ENCODE peak calls at places on chromosomes 13 and 19, in six cellular contexts. K is NK-92 treated with Interleukin-12 subunit alpha and Interleukin-12 subunit beta, amount 100 ng/mL, for 24 hours; C is T-helper 2 cell; Y is GM04504; A is ovary; T is HFFc6. W is an unnamed sample.

GRCh38 chr13:24172071-24172470 is 11.6 kb downstream of the SPATA13 start:
- DNase-seq in K (no peak), C (no peak), Y (no peak), A (no peak), T (no peak), W (no peak)

GRCh38 chr19:1027953-1028902 is 1.8 kb downstream of the CNN2 start:
- DNase-seq in K (peak; percentile 76), C (no peak), Y (peak; percentile 93), A (peak; percentile 90), T (peak; percentile 92), W (peak; percentile 88)

GRCh38 chr13:44976196-44976595 is 13.1 kb downstream of the NUFIP1 start:
- DNase-seq in K (no peak), C (no peak), Y (no peak), A (no peak), T (no peak), W (no peak)

GRCh38 chr13:114130708-114131580 is 1.5 kb downstream of the RASA3 start:
- DNase-seq in K (no peak), C (peak; percentile 26), Y (peak; percentile 88), A (no peak), T (peak; percentile 96), W (peak; percentile 84)

GRCh38 chr13:85186646-85187045 is 612.6 kb downstream of the SLITRK6 start:
- DNase-seq in K (no peak), C (no peak), Y (no peak), A (no peak), T (no peak), W (no peak)

GRCh38 chr19:43812689-43813088 is 10.4 kb upstream of the LYPD5 start:
- DNase-seq in K (no peak), C (no peak), Y (no peak), A (no peak), T (no peak), W (no peak)

GRCh38 chr19:36775768-36776167 is 3.2 kb upstream of the ZNF850 start:
- DNase-seq in K (no peak), C (no peak), Y (no peak), A (peak; percentile 21), T (no peak), W (peak; percentile 24)

GRCh38 chr13:28493740-28494536 is 990 bp downstream of the FLT1 start:
- DNase-seq in K (no peak), C (no peak), Y (no peak), A (no peak), T (no peak), W (peak; percentile 56)

GRCh38 chr13:99979453-99980200 is 2.0 kb upstream of the ZIC2 start:
- DNase-seq in K (no peak), C (no peak), Y (no peak), A (no peak), T (no peak), W (peak; percentile 86)

GRCh38 chr19:54420383-54421168 is 5.3 kb downstream of the TTYH1 start:
- DNase-seq in K (no peak), C (no peak), Y (no peak), A (no peak), T (no peak), W (peak; percentile 79)

GRCh38 chr13:86486582-86486981 is 687.4 kb upstream of the SLITRK6 start:
- DNase-seq in K (no peak), C (no peak), Y (no peak), A (no peak), T (no peak), W (no peak)

GRCh38 chr13:30791354-30791921 is 56.1 kb downstream of the ALOX5AP start:
- DNase-seq in K (no peak), C (no peak), Y (peak; percentile 53), A (no peak), T (no peak), W (no peak)

GRCh38 chr19:4379383-4380253 is 20.7 kb downstream of the SH3GL1 start:
- DNase-seq in K (no peak), C (no peak), Y (no peak), A (no peak), T (no peak), W (no peak)

GRCh38 chr19:4013886-4014540 is 6.5 kb downstream of the PIAS4 start:
- DNase-seq in K (no peak), C (no peak), Y (no peak), A (no peak), T (no peak), W (peak; percentile 26)

GRCh38 chr19:14337510-14337909 is 43.7 kb upstream of the ADGRE5 start:
- DNase-seq in K (no peak), C (peak; percentile 24), Y (no peak), A (no peak), T (no peak), W (peak; percentile 78)

GRCh38 chr13:71613347-71613746 is 253.7 kb downstream of the DACH1 start:
- DNase-seq in K (no peak), C (no peak), Y (no peak), A (no peak), T (no peak), W (no peak)

GRCh38 chr19:7471696-7472620 is 16.9 kb downstream of the PEX11G start:
- DNase-seq in K (no peak), C (no peak), Y (no peak), A (no peak), T (no peak), W (no peak)

GRCh38 chr19:18440936-18441803 is 3.2 kb upstream of the ISYNA1 start:
- DNase-seq in K (no peak), C (no peak), Y (no peak), A (peak; percentile 38), T (no peak), W (no peak)

GRCh38 chr19:38060346-38060745 is 153.3 kb downstream of the SIPA1L3 start:
- DNase-seq in K (no peak), C (no peak), Y (no peak), A (no peak), T (no peak), W (no peak)

GRCh38 chr19:31296741-31297390 is 52.4 kb downstream of the TSHZ3 start:
- DNase-seq in K (no peak), C (no peak), Y (no peak), A (no peak), T (no peak), W (no peak)

GRCh38 chr19:46863818-46864629 is 3.2 kb downstream of the ARHGAP35 start:
- DNase-seq in K (no peak), C (no peak), Y (no peak), A (no peak), T (peak; percentile 55), W (peak; percentile 81)

GRCh38 chr13:110125157-110125556 is 181.8 kb downstream of the COL4A1 start:
- DNase-seq in K (no peak), C (no peak), Y (no peak), A (no peak), T (no peak), W (peak; percentile 5)

GRCh38 chr19:45141203-45141900 is 19.4 kb downstream of the NKPD1 start:
- DNase-seq in K (no peak), C (no peak), Y (no peak), A (no peak), T (no peak), W (no peak)

GRCh38 chr13:22483276-22483675 is 697.5 kb upstream of the SGCG start:
- DNase-seq in K (no peak), C (no peak), Y (no peak), A (no peak), T (no peak), W (no peak)

GRCh38 chr13:74132152-74132767 is 1.9 kb downstream of the KLF12 start:
- DNase-seq in K (no peak), C (no peak), Y (no peak), A (no peak), T (no peak), W (no peak)

GRCh38 chr13:79621449-79621848 is 140.5 kb downstream of the NDFIP2 start:
- DNase-seq in K (no peak), C (no peak), Y (no peak), A (no peak), T (no peak), W (no peak)

GRCh38 chr13:37878496-37878895 is 8.9 kb upstream of the TRPC4 start:
- DNase-seq in K (no peak), C (no peak), Y (no peak), A (no peak), T (peak; percentile 63), W (no peak)

GRCh38 chr13:82758056-82758455 is 1124.2 kb downstream of the SLITRK1 start:
- DNase-seq in K (no peak), C (no peak), Y (no peak), A (no peak), T (no peak), W (peak; percentile 88)

GRCh38 chr13:31050486-31051400 is 111.0 kb downstream of the HSPH1 start:
- DNase-seq in K (no peak), C (no peak), Y (no peak), A (no peak), T (peak; percentile 25), W (no peak)

GRCh38 chr19:3125900-3126524 is 9.8 kb upstream of the GNA15 start:
- DNase-seq in K (peak; percentile 51), C (peak; percentile 70), Y (no peak), A (no peak), T (no peak), W (peak; percentile 87)

GRCh38 chr13:27168870-27169525 is 2.6 kb downstream of the USP12 start:
- DNase-seq in K (no peak), C (no peak), Y (no peak), A (no peak), T (no peak), W (no peak)

GRCh38 chr19:18763674-18764590 is 27.2 kb downstream of the COMP start:
- DNase-seq in K (no peak), C (no peak), Y (peak; percentile 80), A (no peak), T (peak; percentile 86), W (no peak)

GRCh38 chr19:30376826-30377425 is 4.7 kb downstream of the ZNF536 start:
- DNase-seq in K (no peak), C (no peak), Y (no peak), A (no peak), T (no peak), W (no peak)